ENCODE peak calls at places on chromosomes 12 and 14, in five cellular contexts. B is epithelial cell of esophagus, D is HFF-Myc, T is GM10248, S is Peyer's patch. R is an unnamed sample.

GRCh38 chr12:4137441-4137840 is 136.1 kb upstream of the CCND2 start:
- DNase-seq in D (no peak), B (no peak), S (no peak), T (no peak), R (no peak)

GRCh38 chr12:44930972-44931600 is 55.0 kb upstream of the NELL2 start:
- DNase-seq in S (no peak), D (peak; percentile 33), B (peak; percentile 66), T (peak; percentile 41), R (no peak)

GRCh38 chr12:75854681-75855309 is 176.8 kb downstream of the PHLDA1 start:
- DNase-seq in D (peak; percentile 31), B (no peak), S (no peak), T (no peak), R (no peak)

GRCh38 chr12:74285773-74286172 is 251.9 kb upstream of the ATXN7L3B start:
- DNase-seq in B (peak; percentile 96), D (no peak), T (no peak), S (no peak), R (no peak)

GRCh38 chr12:51592034-51592705 is 1.1 kb downstream of the SCN8A start:
- DNase-seq in D (peak; percentile 66), S (no peak), B (no peak), T (no peak), R (no peak)

GRCh38 chr12:107442593-107442992 is 243.0 kb upstream of the PWP1 start:
- DNase-seq in D (no peak), B (no peak), S (no peak), T (no peak), R (no peak)

GRCh38 chr12:43338848-43339526 is 213.0 kb downstream of the ADAMTS20 start:
- DNase-seq in D (peak; percentile 44), B (peak; percentile 38), S (no peak), T (peak; percentile 13), R (no peak)

GRCh38 chr14:93959239-93960107 is 16.9 kb downstream of the ASB2 start:
- DNase-seq in B (peak; percentile 97), T (peak; percentile 93), S (no peak), D (peak; percentile 70), R (peak; percentile 98)

GRCh38 chr12:6285063-6285477 is 25.4 kb upstream of the PLEKHG6 start:
- DNase-seq in D (peak; percentile 56), T (peak; percentile 84), B (peak; percentile 72), S (peak; percentile 70), R (peak; percentile 63)

GRCh38 chr12:110555509-110556406 is 27.4 kb downstream of the PPTC7 start:
- DNase-seq in T (no peak), B (peak; percentile 62), S (no peak), D (peak; percentile 65), R (no peak)

GRCh38 chr14:104968541-104969401 is 9.4 kb downstream of the AHNAK2 start:
- DNase-seq in S (peak; percentile 80), B (peak; percentile 93), T (no peak), D (no peak), R (no peak)

GRCh38 chr12:43028826-43029225 is 439.3 kb upstream of the PRICKLE1 start:
- DNase-seq in T (no peak), D (no peak), S (no peak), B (no peak), R (no peak)

GRCh38 chr12:109919466-109919865 is 19.4 kb downstream of the TCHP start:
- DNase-seq in S (peak; percentile 0), D (no peak), B (no peak), T (no peak), R (no peak)

GRCh38 chr12:218221-218620 is 4.3 kb upstream of the SLC6A12 start:
- DNase-seq in T (no peak), S (no peak), D (no peak), B (no peak), R (no peak)

GRCh38 chr12:26271024-26271423 is 75.7 kb downstream of the SSPN start:
- DNase-seq in T (no peak), S (no peak), B (peak; percentile 57), D (no peak), R (no peak)

GRCh38 chr12:29153231-29153630 is 4.2 kb downstream of the FAR2 start:
- DNase-seq in B (no peak), S (no peak), D (no peak), T (no peak), R (no peak)

GRCh38 chr12:125122668-125123067 is 57.4 kb downstream of the AACS start:
- DNase-seq in T (no peak), S (no peak), B (no peak), D (no peak), R (no peak)
- TF ChIP-seq CTCF in T (no peak), S (no peak), B (no peak), D (no peak), R (no peak)

GRCh38 chr14:106455026-106455425 is 928.6 kb downstream of the TMEM121 start:
- DNase-seq in T (no peak), B (no peak), S (no peak), D (no peak), R (no peak)
- TF ChIP-seq CTCF in T (no peak), B (no peak), S (no peak), D (no peak), R (no peak)

GRCh38 chr14:43540948-43541347 is 966.1 kb downstream of the FSCB start:
- DNase-seq in B (no peak), T (no peak), D (no peak), S (no peak), R (no peak)
- TF ChIP-seq CTCF in B (no peak), T (no peak), D (no peak), S (no peak), R (no peak)

GRCh38 chr12:77202457-77203060 is 137.2 kb upstream of the E2F7 start:
- DNase-seq in S (no peak), T (no peak), B (peak; percentile 55), D (no peak), R (no peak)

DNA sequence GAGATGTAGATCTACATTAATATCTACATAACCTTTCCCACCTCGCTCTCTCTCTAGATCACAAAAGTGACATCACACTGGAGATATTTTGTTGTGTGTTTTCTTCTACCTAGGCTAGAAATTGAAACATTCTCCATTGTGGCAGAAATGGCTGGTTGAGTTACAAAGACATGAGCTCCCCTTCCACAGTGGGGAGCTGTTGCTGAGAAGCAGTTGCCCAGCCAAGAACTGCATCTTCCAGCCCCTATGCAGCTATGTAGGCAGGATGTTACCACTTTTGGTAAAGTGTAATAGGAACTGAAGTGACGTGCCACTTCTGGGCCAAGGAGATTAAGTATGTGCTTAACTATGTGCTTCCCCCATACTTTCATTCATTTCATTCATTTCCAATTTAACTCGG is 138.7 kb upstream of the E2F7 start:
- DNase-seq in D (no peak), S (no peak), T (no peak), B (peak; percentile 18), R (no peak)
- TF ChIP-seq CTCF in D (peak; percentile 13), S (no peak), T (no peak), B (peak; percentile 31), R (no peak)

GRCh38 chr14:76947078-76947837 is 81.2 kb downstream of the IRF2BPL start:
- DNase-seq in B (peak; percentile 82), D (no peak), S (peak; percentile 82), T (peak; percentile 87), R (peak; percentile 92)
- TF ChIP-seq CTCF in B (peak; percentile 56), D (peak; percentile 34), S (peak; percentile 71), T (peak; percentile 63), R (peak; percentile 45)

DNA sequence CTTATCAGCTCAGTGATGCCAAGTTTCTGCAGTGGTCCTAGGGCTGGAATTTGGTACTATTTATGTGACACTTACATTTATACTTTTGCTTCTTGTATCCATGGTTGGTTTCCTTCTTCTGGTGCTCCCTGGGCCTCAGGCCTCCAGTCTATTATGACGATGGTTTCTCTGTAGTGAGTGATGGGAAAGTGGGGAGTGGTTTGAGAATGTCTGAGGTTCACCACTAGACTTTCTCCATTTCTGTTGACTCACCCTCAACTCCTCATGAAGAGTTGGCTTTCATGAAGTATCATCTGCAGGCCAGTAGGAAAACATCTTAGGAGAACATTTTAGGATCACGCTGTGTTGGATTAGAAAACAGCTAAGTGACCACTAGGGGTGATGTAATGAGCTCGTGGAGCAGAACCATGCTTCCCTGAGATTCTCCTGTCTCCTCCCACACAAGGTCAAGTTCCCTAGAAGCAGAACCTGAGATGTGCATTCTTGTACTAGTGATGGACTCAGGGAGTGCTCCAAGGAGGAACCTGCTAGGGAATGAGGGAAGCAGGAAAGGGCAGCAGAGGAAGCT is 32.1 kb downstream of the RPH3A start:
- DNase-seq in S (no peak), B (no peak), D (no peak), T (no peak), R (no peak)
- TF ChIP-seq CTCF in S (no peak), B (no peak), D (no peak), T (no peak), R (no peak)

DNA sequence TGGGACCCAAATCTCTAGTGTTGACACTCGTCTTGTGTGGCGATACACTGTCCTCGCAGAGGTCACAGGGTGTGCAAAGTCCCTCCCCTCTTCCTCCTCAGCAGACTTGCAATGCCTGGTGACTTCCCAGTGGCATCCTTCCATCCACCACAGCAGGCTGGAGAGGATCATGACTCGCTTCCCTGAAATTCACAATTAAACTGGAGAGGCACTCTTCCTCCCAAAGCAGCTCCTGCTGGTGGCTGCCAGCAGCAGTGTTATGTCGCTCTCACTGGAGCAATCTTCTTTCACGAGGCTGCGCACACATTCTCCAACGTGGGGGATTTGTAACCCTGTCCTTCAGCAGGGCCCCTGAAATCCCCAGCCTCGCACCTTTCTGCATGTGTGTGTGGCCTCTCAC is 145.2 kb upstream of the TMCC3 start:
- DNase-seq in T (no peak), S (no peak), B (peak; percentile 61), D (peak; percentile 24), R (no peak)
- TF ChIP-seq CTCF in T (no peak), S (no peak), B (peak; percentile 41), D (peak; percentile 17), R (no peak)

GRCh38 chr14:103694572-103695026 is 20.7 kb downstream of the XRCC3 start:
- DNase-seq in T (no peak), D (no peak), B (no peak), S (no peak), R (no peak)
- TF ChIP-seq CTCF in T (no peak), D (no peak), B (no peak), S (no peak), R (no peak)

GRCh38 chr14:26905219-26905618 is 307.4 kb upstream of the NOVA1 start:
- DNase-seq in S (no peak), D (no peak), B (no peak), T (no peak), R (no peak)
- TF ChIP-seq CTCF in S (no peak), D (no peak), B (no peak), T (no peak), R (no peak)

R was measured in activated CD8-positive, alpha-beta T cell treated with anti-CD3 and anti-CD28 coated beads for 36 hours.